ENCODE peak calls at places on chromosome 9, in four cellular contexts. S, F, R and X are unnamed samples.

GRCh38 chr9:92095236-92095635 is 20.0 kb downstream of the SPTLC1 start:
- DNase-seq in R (no peak), S (no peak), F (no peak), X (no peak)

GRCh38 chr9:116499986-116500871 is 186.9 kb upstream of the TRIM32 start:
- DNase-seq in F (peak), S (peak), R (no peak), X (no peak)

GRCh38 chr9:114180701-114181582 is 25.6 kb downstream of the COL27A1 start:
- DNase-seq in S (no peak), R (no peak), F (no peak), X (no peak)

GRCh38 chr9:19781240-19781639 is 7.6 kb downstream of the SLC24A2 start:
- DNase-seq in R (no peak), F (no peak), S (no peak), X (no peak)

GRCh38 chr9:129681924-129682323 is 16.5 kb downstream of the PRRX2 start:
- DNase-seq in S (no peak), R (no peak), F (no peak), X (no peak)

GRCh38 chr9:27094640-27095039 is 14.4 kb upstream of the TEK start:
- DNase-seq in S (no peak), R (no peak), F (no peak), X (no peak)

GRCh38 chr9:27442464-27442863 is 81.6 kb upstream of the IFNK start:
- DNase-seq in R (no peak), S (no peak), F (no peak), X (no peak)

GRCh38 chr9:96327694-96328352 is 25.8 kb upstream of the HSD17B3 start:
- DNase-seq in R (peak), F (no peak), S (peak), X (no peak)

GRCh38 chr9:135213566-135213965 is 126.1 kb downstream of the OLFM1 start:
- DNase-seq in F (no peak), R (no peak), S (no peak), X (no peak)

GRCh38 chr9:117535439-117535838 is 120.6 kb upstream of the ASTN2 start:
- DNase-seq in R (no peak), S (no peak), F (no peak), X (no peak)

GRCh38 chr9:95465115-95465514 is 51.7 kb downstream of the PTCH1 start:
- DNase-seq in R (no peak), F (no peak), S (no peak), X (no peak)

GRCh38 chr9:110802416-110803035 is 133.9 kb downstream of the MUSK start:
- DNase-seq in F (no peak), S (no peak), R (no peak), X (no peak)

GRCh38 chr9:137078701-137079400 is 1.5 kb downstream of the UAP1L1 start:
- DNase-seq in F (no peak), S (no peak), R (no peak), X (no peak)

GRCh38 chr9:128091144-128091543 is 23.1 kb downstream of the SLC25A25 start:
- DNase-seq in F (no peak), S (peak), R (no peak), X (no peak)
- H3K27ac ChIP-seq in F (no peak), S (peak), R (no peak), X (no peak)

DNA sequence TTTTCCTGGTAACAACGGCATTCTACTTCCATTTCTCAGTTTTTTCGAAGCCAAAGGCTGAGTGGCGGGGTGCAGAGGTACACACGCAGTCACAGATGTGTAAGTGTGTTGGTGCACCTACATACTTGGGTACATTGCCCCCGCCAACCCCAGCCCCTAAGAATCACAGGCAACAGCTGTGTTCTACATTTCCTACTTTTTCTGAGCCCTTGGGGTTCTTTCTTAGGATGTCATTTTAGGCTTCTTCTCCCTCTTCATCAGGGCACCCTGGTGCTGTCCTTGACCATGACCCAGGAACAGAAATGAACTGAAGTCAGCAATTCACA is 104.8 kb downstream of the PAX5 start:
- DNase-seq in F (no peak), R (no peak), S (no peak), X (no peak)
- H3K4me3 ChIP-seq in F (no peak), R (no peak), S (no peak), X (no peak)

DNA sequence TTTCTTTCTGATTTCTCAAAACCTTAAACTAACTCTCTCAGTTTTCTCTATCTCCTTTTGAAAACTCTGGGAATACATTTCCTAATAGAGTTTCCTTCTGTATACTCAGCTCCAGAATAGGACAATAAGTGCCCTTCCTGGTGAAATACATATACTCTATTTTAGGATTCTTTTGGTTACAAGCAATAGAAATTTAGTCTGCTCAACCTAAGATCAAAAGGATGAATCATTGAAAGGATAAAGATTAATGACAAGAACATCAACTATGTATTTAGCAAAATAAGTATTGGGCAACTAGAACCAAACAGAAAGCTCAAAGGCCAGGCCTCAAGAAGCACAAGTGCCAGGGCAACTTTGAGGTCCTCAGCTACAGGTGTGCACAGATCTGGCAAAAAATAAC is 127.1 kb downstream of the ADAMTSL1 start:
- DNase-seq in R (no peak), F (no peak), S (no peak), X (no peak)
- TF ChIP-seq TCF7L2 in R (no peak), F (no peak), S (no peak), X (no peak)

DNA sequence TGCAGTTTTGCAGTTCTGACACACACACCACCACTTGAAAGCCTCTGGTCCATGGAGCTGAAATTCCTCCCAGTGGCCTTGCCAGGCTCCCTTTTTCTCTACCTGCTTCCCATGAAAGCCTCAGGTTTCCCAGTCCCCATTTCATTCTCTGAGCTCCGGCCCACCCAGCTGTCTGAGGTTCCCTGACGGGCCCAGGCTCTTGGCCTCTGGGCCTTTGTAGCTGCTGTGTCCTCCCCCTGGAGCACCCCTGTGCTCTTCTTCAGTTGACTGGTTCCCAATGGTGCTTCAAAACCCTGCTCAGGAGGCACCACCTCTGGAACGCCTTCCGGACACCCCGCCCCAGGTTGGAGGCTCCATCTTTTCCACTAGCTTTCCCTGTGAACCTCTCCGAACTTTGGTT is 155.9 kb upstream of the SHB start:
- DNase-seq in R (no peak), F (no peak), S (no peak), X (no peak)
- H3K27ac ChIP-seq in R (no peak), F (no peak), S (no peak), X (no peak)

GRCh38 chr9:124869466-124869985 is 7.6 kb downstream of the ARPC5L start:
- DNase-seq in R (no peak), F (no peak), S (peak), X (no peak)

GRCh38 chr9:124871156-124871561 is 9.2 kb downstream of the ARPC5L start:
- DNase-seq in R (no peak), S (no peak), F (no peak), X (no peak)

GRCh38 chr9:124868511-124869465 is 6.9 kb downstream of the ARPC5L start:
- DNase-seq in F (peak), S (peak), R (peak), X (no peak)

GRCh38 chr9:124869986-124870560 is 8.1 kb downstream of the ARPC5L start:
- DNase-seq in F (no peak), S (no peak), R (peak), X (no peak)

GRCh38 chr9:124870723-124871122 is 8.8 kb downstream of the ARPC5L start:
- DNase-seq in S (no peak), R (no peak), F (no peak), X (no peak)
- H3K4me3 ChIP-seq in S (peak), R (peak), F (peak), X (peak)

DNA sequence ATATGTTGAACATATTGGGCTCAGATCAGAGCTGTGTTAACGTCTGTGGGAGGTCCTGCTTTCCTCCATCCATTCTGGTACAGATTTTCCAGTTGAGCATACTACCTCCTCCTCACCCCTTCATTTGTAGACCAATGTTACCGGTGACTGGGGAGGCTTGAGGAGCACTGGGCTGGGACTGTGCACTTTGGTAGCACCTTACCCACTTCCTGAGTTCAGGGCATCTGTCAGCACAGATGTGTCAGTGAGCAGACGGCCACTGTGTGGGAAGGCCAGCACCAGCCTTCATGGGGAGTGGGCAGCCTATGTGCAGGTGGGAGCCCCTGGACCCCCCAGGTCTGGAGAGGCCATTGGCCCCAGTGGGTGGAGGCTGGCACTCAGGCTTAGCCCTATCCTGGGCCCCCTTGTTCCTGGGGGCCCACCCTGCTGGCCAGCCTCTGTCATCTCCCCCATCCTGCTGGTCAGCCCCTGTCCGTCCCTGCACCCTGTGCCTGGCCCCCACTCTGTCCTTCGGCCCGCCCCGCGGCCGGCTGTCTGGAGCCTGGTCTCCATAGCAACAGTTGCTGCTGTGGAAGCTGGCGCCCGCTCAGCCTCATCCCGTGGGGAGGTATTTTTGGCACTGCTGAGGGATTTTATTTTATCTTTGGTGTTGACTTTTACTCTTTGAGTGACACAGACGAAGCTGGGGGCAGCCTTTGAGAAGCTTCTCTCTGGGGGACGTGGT is 21.3 kb downstream of the WNK2 start:
- DNase-seq in F (no peak), R (peak), S (no peak), X (no peak)
- TF ChIP-seq TCF7L2 in F (no peak), R (no peak), S (no peak), X (no peak)

DNA sequence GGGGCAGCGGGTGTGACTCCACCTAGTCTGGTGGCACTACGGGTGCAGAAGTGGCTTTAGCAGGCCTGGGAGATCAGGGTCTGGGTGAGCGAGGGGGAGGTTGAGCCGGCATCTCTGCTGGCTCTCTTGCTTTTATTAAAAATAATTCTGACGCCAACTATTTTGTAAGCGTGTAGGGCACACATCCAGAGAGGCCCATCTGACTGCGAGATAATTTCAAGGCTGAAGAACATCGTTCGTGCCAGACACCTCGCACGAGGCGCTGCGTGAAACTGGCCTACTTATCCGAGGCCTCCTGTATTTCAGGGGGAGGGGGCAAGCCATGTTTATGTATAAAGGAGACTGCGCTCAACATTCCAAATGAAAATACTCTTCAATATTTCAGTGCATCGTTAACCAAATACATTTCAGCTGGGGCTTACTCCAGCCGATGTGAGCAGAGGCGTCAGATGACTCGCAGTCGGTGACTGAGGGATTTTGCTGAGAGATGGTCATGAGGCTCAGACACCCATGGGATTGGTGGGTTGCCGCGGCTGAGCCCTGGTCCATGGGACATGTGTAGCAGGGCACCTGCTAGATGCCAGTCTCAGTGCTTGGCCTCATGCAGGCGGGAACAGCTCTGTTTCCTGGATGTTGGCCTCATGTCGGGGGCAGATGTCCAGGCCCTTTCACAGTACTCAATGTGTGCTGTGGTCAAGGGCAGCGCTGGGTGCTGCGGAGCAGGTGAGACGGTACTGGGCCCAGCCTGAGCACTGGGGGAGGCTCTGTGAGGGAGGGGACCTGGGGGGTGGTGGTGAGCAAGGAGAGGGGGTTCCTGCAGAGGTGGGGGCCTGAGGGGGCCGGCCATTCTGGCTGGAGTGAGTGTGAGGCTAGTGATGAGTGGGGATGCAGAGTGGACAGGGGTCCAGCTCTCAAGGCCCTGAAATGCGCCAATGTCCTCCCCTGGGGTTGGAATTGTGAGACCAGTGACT is 201.5 kb downstream of the DAB2IP start:
- DNase-seq in R (no peak), S (no peak), F (no peak), X (no peak)
- H3K27ac ChIP-seq in R (no peak), S (no peak), F (no peak), X (no peak)